ENCODE peak calls at places on chromosomes 6 and 20, in nine cellular contexts. H is K562, M is GM12878, K is upper lobe of left lung, B is right lobe of liver, G is A549, O is body of pancreas, D is HCT116, V is gastrocnemius medialis. X is an unnamed sample.

GRCh38 chr20:1209447-1210387 is 6.5 kb downstream of the C20orf202 start:
- ATAC-seq in H (peak), M (no peak), K (no peak), B (no peak), G (peak), O (no peak), D (peak), V (no peak), X (no peak)

GRCh38 chr6:109370792-109371191 is 11.5 kb downstream of the CD164 start:
- ATAC-seq in H (peak), M (no peak), K (no peak), B (peak), G (no peak), O (no peak), D (peak), V (no peak), X (no peak)

GRCh38 chr20:62050166-62051120 is 15.2 kb downstream of the TAF4 start:
- ATAC-seq in H (no peak), M (no peak), K (no peak), B (no peak), G (no peak), O (no peak), D (no peak), V (no peak), X (no peak)

GRCh38 chr20:36391456-36391855 is 85.3 kb downstream of the DLGAP4 start:
- ATAC-seq in H (no peak), M (no peak), K (no peak), B (no peak), G (no peak), O (no peak), D (no peak), V (no peak), X (no peak)

GRCh38 chr6:138923561-138923960 is 64.5 kb downstream of the REPS1 start:
- ATAC-seq in H (no peak), M (no peak), K (no peak), B (no peak), G (no peak), O (no peak), D (no peak), V (no peak), X (no peak)

GRCh38 chr6:33190504-33191107 is 1.7 kb downstream of the COL11A2 start:
- ATAC-seq in H (no peak), M (no peak), K (no peak), B (no peak), G (no peak), O (no peak), D (no peak), V (no peak), X (no peak)

GRCh38 chr6:10315631-10316145 is 99.2 kb downstream of the TFAP2A start:
- ATAC-seq in H (no peak), M (no peak), K (no peak), B (no peak), G (no peak), O (no peak), D (no peak), V (no peak), X (peak)

GRCh38 chr6:150252714-150253444 is 110.0 kb downstream of the PPP1R14C start:
- ATAC-seq in H (peak), M (peak), K (no peak), B (no peak), G (no peak), O (no peak), D (peak), V (peak), X (no peak)

GRCh38 chr6:56902551-56903464 is 52.1 kb upstream of the BEND6 start:
- ATAC-seq in H (peak), M (peak), K (no peak), B (peak), G (peak), O (no peak), D (peak), V (no peak), X (peak)

GRCh38 chr6:24901698-24902328 is 33.9 kb downstream of the RIPOR2 start:
- ATAC-seq in H (no peak), M (no peak), K (no peak), B (no peak), G (no peak), O (no peak), D (no peak), V (no peak), X (no peak)

GRCh38 chr6:22117663-22118062 is 179.2 kb downstream of the PRL start:
- ATAC-seq in H (no peak), M (no peak), K (no peak), B (no peak), G (no peak), O (no peak), D (no peak), V (no peak), X (no peak)

GRCh38 chr20:22524393-22525015 is 59.9 kb downstream of the FOXA2 start:
- ATAC-seq in H (no peak), M (no peak), K (no peak), B (no peak), G (no peak), O (peak), D (no peak), V (no peak), X (no peak)

GRCh38 chr6:132484680-132485018 is 28.3 kb downstream of the STX7 start:
- ATAC-seq in H (peak), M (peak), K (no peak), B (no peak), G (no peak), O (no peak), D (no peak), V (no peak), X (no peak)

GRCh38 chr6:108958900-108959770 is 110.9 kb downstream of the ARMC2 start:
- ATAC-seq in H (peak), M (no peak), K (no peak), B (no peak), G (no peak), O (no peak), D (no peak), V (no peak), X (no peak)

GRCh38 chr20:43725666-43726065 is 1.1 kb downstream of the GTSF1L start:
- ATAC-seq in H (no peak), M (no peak), K (no peak), B (peak), G (no peak), O (no peak), D (no peak), V (no peak), X (no peak)

GRCh38 chr6:142265476-142265875 is 36.3 kb upstream of the ADGRG6 start:
- ATAC-seq in H (no peak), M (no peak), K (no peak), B (peak), G (no peak), O (no peak), D (no peak), V (no peak), X (no peak)

GRCh38 chr6:169250660-169251059 is 3.0 kb downstream of the THBS2 start:
- ATAC-seq in H (no peak), M (no peak), K (no peak), B (no peak), G (peak), O (no peak), D (peak), V (no peak), X (no peak)

GRCh38 chr20:50005378-50006020 is 22.7 kb downstream of the SNAI1 start:
- ATAC-seq in H (no peak), M (peak), K (no peak), B (no peak), G (no peak), O (no peak), D (no peak), V (no peak), X (no peak)

GRCh38 chr6:130944486-130944885 is 117.3 kb downstream of the SMLR1 start:
- ATAC-seq in H (peak), M (no peak), K (no peak), B (peak), G (no peak), O (no peak), D (no peak), V (no peak), X (no peak)

GRCh38 chr6:129567374-129567773 is 142.6 kb downstream of the ARHGAP18 start:
- ATAC-seq in H (peak), M (peak), K (no peak), B (no peak), G (no peak), O (no peak), D (peak), V (no peak), X (no peak)

GRCh38 chr20:49858076-49858565 is 45.5 kb downstream of the SLC9A8 start:
- ATAC-seq in H (no peak), M (no peak), K (no peak), B (no peak), G (no peak), O (no peak), D (no peak), V (no peak), X (no peak)

GRCh38 chr6:140366991-140367390 is 992.5 kb upstream of the CITED2 start:
- ATAC-seq in H (no peak), M (no peak), K (no peak), B (no peak), G (no peak), O (no peak), D (peak), V (no peak), X (no peak)

GRCh38 chr20:3691306-3691705 is 9.5 kb upstream of the ADAM33 start:
- ATAC-seq in H (no peak), M (no peak), K (no peak), B (no peak), G (no peak), O (no peak), D (no peak), V (no peak), X (no peak)

GRCh38 chr6:166751051-166751595 is 124.1 kb upstream of the RPS6KA2 start:
- ATAC-seq in H (peak), M (peak), K (peak), B (no peak), G (no peak), O (no peak), D (no peak), V (no peak), X (no peak)

GRCh38 chr20:14711681-14712080 is 374.3 kb upstream of the FLRT3 start:
- ATAC-seq in H (no peak), M (no peak), K (no peak), B (no peak), G (no peak), O (no peak), D (no peak), V (no peak), X (no peak)

GRCh38 chr20:47598911-47599745 is 97.4 kb downstream of the NCOA3 start:
- ATAC-seq in H (no peak), M (no peak), K (no peak), B (no peak), G (no peak), O (no peak), D (no peak), V (no peak), X (no peak)

GRCh38 chr20:48776306-48776705 is 51.5 kb downstream of the PREX1 start:
- ATAC-seq in H (no peak), M (no peak), K (no peak), B (no peak), G (no peak), O (no peak), D (no peak), V (peak), X (no peak)

GRCh38 chr20:36468149-36469000 is 72.9 kb upstream of the MYL9 start:
- ATAC-seq in H (no peak), M (peak), K (no peak), B (peak), G (peak), O (peak), D (no peak), V (no peak), X (no peak)

GRCh38 chr6:155517282-155517681 is 61.6 kb upstream of the NOX3 start:
- ATAC-seq in H (peak), M (no peak), K (no peak), B (no peak), G (peak), O (no peak), D (no peak), V (no peak), X (no peak)

GRCh38 chr6:112224088-112224487 is 30.3 kb downstream of the LAMA4 start:
- ATAC-seq in H (no peak), M (no peak), K (no peak), B (no peak), G (no peak), O (no peak), D (no peak), V (no peak), X (no peak)

GRCh38 chr6:44649365-44650025 is 262.0 kb downstream of the CDC5L start:
- ATAC-seq in H (no peak), M (no peak), K (no peak), B (no peak), G (no peak), O (peak), D (no peak), V (peak), X (peak)

DNA sequence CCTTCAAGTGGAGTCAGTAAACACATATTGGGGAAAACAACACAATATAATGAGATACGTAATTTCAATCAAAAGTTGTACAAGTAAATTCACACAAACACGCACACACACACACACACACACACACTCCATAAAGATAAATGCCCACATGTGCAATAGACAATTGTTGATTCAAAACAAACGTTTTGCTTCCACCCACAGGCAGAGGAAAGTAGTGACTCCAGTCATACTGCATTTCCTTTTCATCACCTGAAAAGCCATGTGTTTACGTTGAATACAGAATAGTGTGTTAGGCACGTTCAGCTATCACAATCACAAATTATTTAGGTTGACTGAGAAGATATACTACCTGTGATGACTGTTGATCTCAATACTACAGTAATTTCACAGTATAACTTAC is 443.8 kb upstream of the MANEA start:
- ATAC-seq in H (no peak), M (peak), K (no peak), B (peak), G (no peak), O (no peak), D (peak), V (no peak), X (no peak)
- TF ChIP-seq CTCF in H (no peak), M (no peak), K (no peak), B (peak), G (no peak), O (no peak), D (peak), V (no peak), X (no peak)

DNA sequence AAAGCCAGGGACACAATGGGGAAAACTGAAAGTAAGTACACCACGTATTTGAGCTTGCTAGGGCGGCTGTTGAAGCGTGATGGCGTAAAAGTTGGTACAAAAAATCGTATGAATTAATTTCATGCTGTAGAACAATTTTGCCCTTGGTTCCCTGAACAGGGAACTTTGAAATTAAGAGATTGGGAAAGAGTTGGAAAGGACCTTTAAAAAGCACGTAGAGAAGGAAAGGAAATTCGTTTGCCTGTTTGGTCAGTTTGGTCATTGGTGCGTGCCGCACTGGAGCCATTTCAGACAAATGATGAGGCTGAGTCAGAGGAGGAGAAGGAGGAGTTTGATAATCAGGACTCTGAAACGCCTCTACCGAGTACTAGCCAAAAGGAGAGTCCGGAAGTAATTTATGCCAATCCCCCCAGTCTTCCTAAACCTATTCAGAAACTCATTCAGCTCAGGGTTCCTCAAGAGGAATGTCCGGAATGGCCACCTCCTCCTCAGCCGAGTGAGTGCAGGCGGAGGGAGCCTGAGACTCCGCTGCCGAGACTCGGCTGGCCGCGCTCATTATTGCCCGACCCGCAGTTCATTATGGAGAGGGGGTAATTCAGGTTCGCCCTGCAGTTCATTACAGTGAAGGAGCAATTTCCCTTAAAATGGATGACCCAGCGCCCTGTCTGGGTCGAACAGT is 59.2 kb upstream of the PRSS16 start:
- ATAC-seq in H (peak), M (peak), K (peak), B (peak), G (peak), O (peak), D (peak), V (peak), X (peak)
- TF ChIP-seq POLR2A in H (peak), M (peak), K (no peak), B (peak), G (no peak), O (peak), D (no peak), V (peak), X (peak)

GRCh38 chr6:6808343-6808742 is 219.8 kb downstream of the LY86 start:
- ATAC-seq in H (no peak), M (no peak), K (no peak), B (peak), G (no peak), O (no peak), D (no peak), V (no peak), X (no peak)

GRCh38 chr6:6806793-6807518 is 218.4 kb downstream of the LY86 start:
- ATAC-seq in H (peak), M (peak), K (peak), B (peak), G (no peak), O (no peak), D (no peak), V (peak), X (peak)

GRCh38 chr6:6811151-6812002 is 222.9 kb downstream of the LY86 start:
- ATAC-seq in H (peak), M (peak), K (peak), B (peak), G (peak), O (peak), D (peak), V (peak), X (peak)

GRCh38 chr6:6810727-6811126 is 222.2 kb downstream of the LY86 start:
- ATAC-seq in H (no peak), M (peak), K (no peak), B (peak), G (peak), O (peak), D (peak), V (no peak), X (no peak)

GRCh38 chr6:6808915-6809314 is 220.4 kb downstream of the LY86 start:
- ATAC-seq in H (no peak), M (no peak), K (no peak), B (peak), G (no peak), O (no peak), D (no peak), V (no peak), X (no peak)
- H3K27ac ChIP-seq in H (no peak), M (no peak), K (no peak), B (peak), G (no peak), O (no peak), D (no peak), V (no peak), X (no peak)

GRCh38 chr6:12289655-12290489 is at the start of gene EDN1:
- ATAC-seq in H (peak), M (peak), K (peak), B (peak), G (peak), O (peak), D (peak), V (peak), X (peak)
- TF ChIP-seq CTCF in H (peak), M (peak), K (peak), B (peak), G (no peak), O (peak), D (peak), V (no peak), X (peak)

GRCh38 chr20:11890331-11891080 is 27.2 kb upstream of the BTBD3 start:
- ATAC-seq in H (peak), M (peak), K (peak), B (peak), G (peak), O (peak), D (peak), V (peak), X (peak)

GRCh38 chr20:11894072-11894471 is 23.6 kb upstream of the BTBD3 start:
- ATAC-seq in H (no peak), M (no peak), K (no peak), B (no peak), G (no peak), O (no peak), D (no peak), V (no peak), X (no peak)

GRCh38 chr20:11888648-11889047 is 29.0 kb upstream of the BTBD3 start:
- ATAC-seq in H (no peak), M (no peak), K (no peak), B (no peak), G (no peak), O (no peak), D (no peak), V (no peak), X (no peak)

GRCh38 chr20:11891827-11892521 is 25.7 kb upstream of the BTBD3 start:
- ATAC-seq in H (peak), M (peak), K (peak), B (peak), G (peak), O (no peak), D (peak), V (peak), X (no peak)

DNA sequence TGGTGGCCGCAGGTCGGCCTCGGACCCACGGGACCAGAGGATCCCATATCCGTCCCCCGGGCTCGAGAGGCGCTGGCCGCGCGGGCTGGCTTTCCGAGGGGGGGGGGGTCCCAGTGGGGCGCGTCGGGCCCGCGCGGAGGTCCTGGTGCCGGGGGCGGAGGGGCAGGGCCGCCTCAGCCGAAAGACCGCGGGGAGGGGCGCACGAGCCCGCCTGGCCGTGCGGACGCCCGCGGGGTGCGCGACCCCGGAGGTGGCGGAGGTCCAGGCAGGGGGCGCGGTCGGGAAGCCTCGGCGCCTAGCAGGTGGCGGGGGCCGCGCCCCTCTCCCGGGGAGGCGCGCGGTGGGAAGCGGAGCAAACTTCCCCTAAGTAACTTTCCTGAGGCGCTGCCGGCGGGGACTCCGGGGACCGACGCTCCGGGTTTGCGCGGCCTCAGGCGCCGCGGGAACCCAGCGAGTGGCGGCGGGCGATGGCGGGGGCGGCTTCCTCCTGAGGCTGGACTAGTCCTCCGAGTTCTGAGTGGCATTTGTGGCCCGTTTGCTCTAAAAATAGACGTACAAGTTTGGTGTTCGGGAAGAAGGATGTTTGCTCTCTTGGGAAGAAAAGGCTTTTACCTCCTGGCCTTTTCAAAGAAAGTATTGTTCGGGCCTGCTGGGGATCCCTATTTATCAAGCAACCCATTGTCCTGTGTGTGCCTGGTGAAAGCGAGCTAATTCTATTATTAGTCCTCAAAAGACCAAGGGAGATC is 26.4 kb upstream of the BTBD3 start:
- ATAC-seq in H (peak), M (peak), K (peak), B (peak), G (peak), O (peak), D (peak), V (peak), X (peak)
- TF ChIP-seq POLR2A in H (no peak), M (no peak), K (no peak), B (no peak), G (no peak), O (peak), D (no peak), V (peak), X (no peak)

X was measured in gastroesophageal sphincter.